ENCODE peak calls at places on chromosomes 7 and 10, in four cellular contexts. One of them, this sample, is unnamed.

GRCh38 chr7:131753620-131754222 is 197.3 kb upstream of the PODXL start:
- DNase-seq in GM23248: peak; percentile 13
- DNase-seq in stimulated activated CD4-positive, alpha-beta T cell treated with anti-CD3 and anti-CD28 coated beads, Interleukin-4, amount 100 ng/mL, for 24 hours: no peak
- DNase-seq in AG08396: no peak
- DNase-seq in this sample: no peak

GRCh38 chr7:44373418-44373740 is 48.0 kb upstream of the CAMK2B start:
- DNase-seq in AG08396: peak; percentile 0
- DNase-seq in stimulated activated CD4-positive, alpha-beta T cell treated with anti-CD3 and anti-CD28 coated beads, Interleukin-4, amount 100 ng/mL, for 24 hours: no peak
- DNase-seq in GM23248: no peak
- DNase-seq in this sample: no peak

GRCh38 chr10:88911121-88911520 is 31.1 kb downstream of the STAMBPL1 start:
- DNase-seq in AG08396: no peak
- DNase-seq in stimulated activated CD4-positive, alpha-beta T cell treated with anti-CD3 and anti-CD28 coated beads, Interleukin-4, amount 100 ng/mL, for 24 hours: no peak
- DNase-seq in GM23248: no peak
- DNase-seq in this sample: no peak

GRCh38 chr7:11331128-11332102 is 357.7 kb downstream of the PHF14 start:
- DNase-seq in stimulated activated CD4-positive, alpha-beta T cell treated with anti-CD3 and anti-CD28 coated beads, Interleukin-4, amount 100 ng/mL, for 24 hours: no peak
- DNase-seq in GM23248: peak; percentile 10
- DNase-seq in AG08396: no peak
- DNase-seq in this sample: no peak

GRCh38 chr7:76047305-76047810 is 442 bp downstream of the STYXL1 start:
- DNase-seq in AG08396: peak; percentile 19
- DNase-seq in stimulated activated CD4-positive, alpha-beta T cell treated with anti-CD3 and anti-CD28 coated beads, Interleukin-4, amount 100 ng/mL, for 24 hours: no peak
- DNase-seq in GM23248: peak; percentile 53
- DNase-seq in this sample: no peak

GRCh38 chr10:22244001-22244400 is 26.2 kb upstream of the EBLN1 start:
- DNase-seq in stimulated activated CD4-positive, alpha-beta T cell treated with anti-CD3 and anti-CD28 coated beads, Interleukin-4, amount 100 ng/mL, for 24 hours: no peak
- DNase-seq in GM23248: no peak
- DNase-seq in AG08396: no peak
- DNase-seq in this sample: no peak

GRCh38 chr10:124126711-124127385 is 33.5 kb upstream of the CHST15 start:
- DNase-seq in GM23248: no peak
- DNase-seq in stimulated activated CD4-positive, alpha-beta T cell treated with anti-CD3 and anti-CD28 coated beads, Interleukin-4, amount 100 ng/mL, for 24 hours: no peak
- DNase-seq in AG08396: no peak
- DNase-seq in this sample: no peak

GRCh38 chr7:4150731-4151130 is 531.4 kb upstream of the FOXK1 start:
- DNase-seq in AG08396: no peak
- DNase-seq in GM23248: no peak
- DNase-seq in stimulated activated CD4-positive, alpha-beta T cell treated with anti-CD3 and anti-CD28 coated beads, Interleukin-4, amount 100 ng/mL, for 24 hours: no peak
- DNase-seq in this sample: no peak

GRCh38 chr7:4069268-4070095 is 612.6 kb upstream of the FOXK1 start:
- DNase-seq in AG08396: no peak
- DNase-seq in stimulated activated CD4-positive, alpha-beta T cell treated with anti-CD3 and anti-CD28 coated beads, Interleukin-4, amount 100 ng/mL, for 24 hours: no peak
- DNase-seq in GM23248: no peak
- DNase-seq in this sample: no peak

GRCh38 chr7:54956865-54957264 is 62.0 kb upstream of the EGFR start:
- DNase-seq in AG08396: no peak
- DNase-seq in stimulated activated CD4-positive, alpha-beta T cell treated with anti-CD3 and anti-CD28 coated beads, Interleukin-4, amount 100 ng/mL, for 24 hours: no peak
- DNase-seq in GM23248: no peak
- DNase-seq in this sample: no peak